ENCODE peak calls at places on chromosomes 12 and 14, in ten cellular contexts. Q is IMR-90; X is breast epithelium; S is vagina; B is ovary; O is GM23248; J is H9; G is heart left ventricle; K is transverse colon; A is CD4-positive, alpha-beta memory T cell. I is an unnamed sample.

GRCh38 chr14:103994535-103995184 is 52.3 kb upstream of the RD3L start:
- DNase-seq in Q (peak; percentile 4), X (no peak), S (no peak), B (no peak), O (peak; percentile 38), J (no peak), G (no peak), K (no peak), A (no peak), I (no peak)

GRCh38 chr14:59595071-59595470 is 18.5 kb upstream of the CCDC175 start:
- DNase-seq in Q (no peak), X (no peak), S (no peak), B (no peak), O (no peak), J (no peak), G (no peak), K (peak; percentile 44), A (no peak), I (no peak)

GRCh38 chr12:39074063-39074462 is 168.7 kb upstream of the CPNE8 start:
- DNase-seq in Q (no peak), X (no peak), S (no peak), B (no peak), O (no peak), J (no peak), G (no peak), K (no peak), A (no peak), I (no peak)

GRCh38 chr12:92973614-92974013 is 44.5 kb upstream of the EEA1 start:
- DNase-seq in Q (peak; percentile 90), X (no peak), S (no peak), B (no peak), O (peak; percentile 80), J (no peak), G (no peak), K (no peak), A (no peak), I (no peak)

GRCh38 chr14:68518910-68519686 is 273.8 kb downstream of the ZFP36L1 start:
- DNase-seq in Q (peak; percentile 63), X (no peak), S (no peak), B (peak; percentile 56), O (peak; percentile 37), J (no peak), G (peak; percentile 67), K (no peak), A (no peak), I (no peak)

GRCh38 chr14:75607842-75608640 is 29.6 kb downstream of the FLVCR2 start:
- DNase-seq in Q (no peak), X (no peak), S (no peak), B (no peak), O (no peak), J (no peak), G (no peak), K (no peak), A (no peak), I (no peak)

GRCh38 chr12:52691076-52691764 is 11.0 kb upstream of the KRT1 start:
- DNase-seq in Q (no peak), X (peak; percentile 49), S (no peak), B (peak; percentile 11), O (peak; percentile 14), J (peak; percentile 54), G (no peak), K (peak; percentile 27), A (peak; percentile 55), I (no peak)

GRCh38 chr12:60872850-60873713 is 1277.3 kb downstream of the SLC16A7 start:
- DNase-seq in Q (no peak), X (no peak), S (no peak), B (no peak), O (no peak), J (peak; percentile 41), G (peak; percentile 8), K (no peak), A (peak; percentile 23), I (no peak)

GRCh38 chr12:612293-612692 is 51.0 kb downstream of the NINJ2 start:
- DNase-seq in Q (no peak), X (no peak), S (no peak), B (no peak), O (no peak), J (no peak), G (no peak), K (no peak), A (no peak), I (no peak)

GRCh38 chr12:65695077-65695865 is 129.0 kb upstream of the HMGA2 start:
- DNase-seq in Q (peak; percentile 99), X (peak; percentile 75), S (no peak), B (no peak), O (peak; percentile 96), J (no peak), G (no peak), K (peak; percentile 27), A (no peak), I (no peak)

GRCh38 chr12:43245947-43246346 is 306.1 kb downstream of the ADAMTS20 start:
- DNase-seq in Q (no peak), X (no peak), S (no peak), B (no peak), O (no peak), J (no peak), G (no peak), K (no peak), A (no peak), I (no peak)

GRCh38 chr12:6949063-6949594 is 2.0 kb upstream of the PTPN6 start:
- DNase-seq in Q (no peak), X (no peak), S (no peak), B (no peak), O (no peak), J (no peak), G (no peak), K (no peak), A (peak; percentile 52), I (peak; percentile 42)

GRCh38 chr14:39492267-39492666 is 60.0 kb upstream of the FBXO33 start:
- DNase-seq in Q (peak; percentile 91), X (no peak), S (no peak), B (no peak), O (peak; percentile 83), J (no peak), G (no peak), K (no peak), A (no peak), I (no peak)

GRCh38 chr14:74508844-74509428 is 15.4 kb downstream of the ISCA2 start:
- DNase-seq in Q (no peak), X (no peak), S (no peak), B (no peak), O (no peak), J (no peak), G (peak; percentile 11), K (no peak), A (no peak), I (peak; percentile 70)

GRCh38 chr12:118983147-118983824 is 1.9 kb downstream of the SRRM4 start:
- DNase-seq in Q (no peak), X (no peak), S (no peak), B (no peak), O (no peak), J (peak; percentile 16), G (no peak), K (no peak), A (no peak), I (no peak)

GRCh38 chr14:39426605-39427004 is 5.6 kb downstream of the FBXO33 start:
- DNase-seq in Q (peak; percentile 59), X (no peak), S (no peak), B (no peak), O (peak; percentile 80), J (no peak), G (no peak), K (no peak), A (no peak), I (no peak)

GRCh38 chr14:76426161-76426696 is 50.3 kb downstream of the ESRRB start:
- DNase-seq in Q (no peak), X (no peak), S (no peak), B (no peak), O (no peak), J (no peak), G (no peak), K (no peak), A (no peak), I (no peak)

GRCh38 chr12:5779401-5779800 is 165.7 kb downstream of the ANO2 start:
- DNase-seq in Q (no peak), X (no peak), S (no peak), B (no peak), O (no peak), J (no peak), G (no peak), K (no peak), A (no peak), I (no peak)

GRCh38 chr14:55688566-55688965 is 108.6 kb downstream of the KTN1 start:
- DNase-seq in Q (no peak), X (no peak), S (no peak), B (no peak), O (no peak), J (no peak), G (no peak), K (no peak), A (no peak), I (no peak)
- H3K4me1 ChIP-seq in Q (no peaks in the 10 kb centered on the region), X (no peaks in the 10 kb centered on the region), S (no peaks in the 10 kb centered on the region), B (no peaks in the 10 kb centered on the region), O (peaks cover 19% of the 10 kb centered on the region), J (peaks cover 4% of the 10 kb centered on the region), G (no peaks in the 10 kb centered on the region), K (no peaks in the 10 kb centered on the region), A (no peaks in the 10 kb centered on the region), I (no peaks in the 10 kb centered on the region)

GRCh38 chr12:54428050-54429013 is 9.3 kb upstream of the ITGA5 start:
- DNase-seq in Q (peak; percentile 68), X (no peak), S (no peak), B (no peak), O (peak; percentile 95), J (peak; percentile 57), G (no peak), K (peak; percentile 28), A (no peak), I (peak; percentile 78)
- H3K27ac ChIP-seq in Q (peak overlapping the region; percentile 42), X (peak overlapping the region; percentile 68), S (peak overlapping the region; percentile 41), B (no peak overlapping the region), O (peak overlapping the region; percentile 94), J (no peak overlapping the region), G (peak overlapping the region; percentile 65), K (peak overlapping the region; percentile 62), A (no peak overlapping the region), I (peak overlapping the region; percentile 38)

DNA sequence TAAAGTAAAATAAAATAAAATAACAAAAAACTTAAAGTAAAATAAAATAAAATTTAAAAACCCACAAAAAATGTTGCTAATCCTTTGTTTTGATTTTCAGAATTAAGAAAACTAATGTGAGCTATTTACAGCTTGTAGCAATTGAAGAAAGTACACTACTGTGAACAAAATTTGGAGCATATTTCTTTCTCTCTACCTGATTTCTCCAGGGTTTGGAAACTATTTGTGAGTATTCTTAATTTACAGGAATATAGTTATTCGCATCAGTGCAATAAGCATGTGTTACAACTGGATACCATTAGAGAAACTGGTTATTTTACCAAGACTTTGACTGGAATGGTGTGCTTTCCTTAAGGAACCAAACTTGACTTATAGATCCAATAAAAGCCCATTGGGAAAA is 86.1 kb upstream of the CNOT2 start:
- DNase-seq in Q (no peak), X (no peak), S (no peak), B (no peak), O (no peak), J (no peak), G (no peak), K (no peak), A (no peak), I (no peak)
- H3K9me3 ChIP-seq in Q (peaks cover 2% of the 10 kb centered on the region), X (peaks cover 65% of the 10 kb centered on the region), S (peaks cover 4% of the 10 kb centered on the region), B (no peaks in the 10 kb centered on the region), O (no peaks in the 10 kb centered on the region), J (peaks cover 11% of the 10 kb centered on the region), G (peaks cover 12% of the 10 kb centered on the region), K (peaks cover 17% of the 10 kb centered on the region), A (no peaks in the 10 kb centered on the region), I (no peaks in the 10 kb centered on the region)

DNA sequence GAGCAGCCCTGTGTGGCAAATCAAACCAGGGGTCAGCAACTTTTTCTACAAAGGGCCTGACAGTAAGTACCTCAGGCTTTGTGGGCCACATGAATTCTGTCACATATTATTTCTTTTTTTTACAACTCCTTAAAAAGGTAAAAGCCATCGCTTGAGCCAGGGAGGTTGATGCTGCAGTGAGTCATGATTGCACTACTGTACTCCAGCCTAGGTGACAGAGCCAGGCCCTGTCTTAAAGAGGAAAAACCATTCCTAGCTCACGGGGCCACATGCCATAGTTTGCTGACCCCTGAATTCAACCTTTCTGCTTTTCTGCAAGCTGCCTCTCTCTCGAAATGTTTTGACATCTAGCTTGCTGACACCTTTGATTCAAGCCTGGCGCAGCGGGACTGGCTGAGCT is 55.1 kb upstream of the CORO1C start:
- DNase-seq in Q (no peak), X (no peak), S (no peak), B (no peak), O (peak; percentile 28), J (no peak), G (no peak), K (no peak), A (no peak), I (no peak)
- H3K4me1 ChIP-seq in Q (peaks cover 8% of the 10 kb centered on the region), X (no peaks in the 10 kb centered on the region), S (no peaks in the 10 kb centered on the region), B (peaks cover 1% of the 10 kb centered on the region), O (peaks cover 4% of the 10 kb centered on the region), J (peaks cover 5% of the 10 kb centered on the region), G (peaks cover 56% of the 10 kb centered on the region), K (no peaks in the 10 kb centered on the region), A (no peaks in the 10 kb centered on the region), I (peaks cover 1% of the 10 kb centered on the region)